ENCODE peak calls at places on chromosomes 13 and 19, in five cellular contexts. One of them, this sample, is unnamed.

GRCh38 chr13:104832265-104832664 is 1703.2 kb downstream of the EFNB2 start:
- DNase-seq in transverse colon: no peak
- DNase-seq in mammary epithelial cell: no peak
- DNase-seq in RWPE2: no peak
- DNase-seq in colonic mucosa: no peak
- DNase-seq in this sample: no peak

GRCh38 chr13:95569966-95570365 is 17.4 kb downstream of the CLDN10 start:
- DNase-seq in mammary epithelial cell: peak
- DNase-seq in transverse colon: no peak
- DNase-seq in colonic mucosa: no peak
- DNase-seq in RWPE2: no peak
- DNase-seq in this sample: no peak

GRCh38 chr19:21626091-21626490 is 120.7 kb downstream of the ZNF429 start:
- DNase-seq in mammary epithelial cell: no peak
- DNase-seq in colonic mucosa: no peak
- DNase-seq in transverse colon: no peak
- DNase-seq in RWPE2: no peak
- DNase-seq in this sample: no peak

GRCh38 chr19:8567522-8568172 is 9.6 kb downstream of the MYO1F start:
- DNase-seq in mammary epithelial cell: no peak
- DNase-seq in transverse colon: peak
- DNase-seq in colonic mucosa: peak
- DNase-seq in RWPE2: no peak
- DNase-seq in this sample: no peak

GRCh38 chr13:61410266-61410665 is 5.4 kb downstream of the PCDH20 start:
- DNase-seq in transverse colon: no peak
- DNase-seq in mammary epithelial cell: no peak
- DNase-seq in RWPE2: no peak
- DNase-seq in colonic mucosa: no peak
- DNase-seq in this sample: no peak

GRCh38 chr19:7916137-7916907 is 1.7 kb downstream of the TGFBR3L start:
- DNase-seq in RWPE2: no peak
- DNase-seq in colonic mucosa: no peak
- DNase-seq in mammary epithelial cell: no peak
- DNase-seq in transverse colon: peak
- DNase-seq in this sample: no peak

GRCh38 chr19:19719798-19720197 is 13.1 kb downstream of the ZNF14 start:
- DNase-seq in mammary epithelial cell: no peak
- DNase-seq in colonic mucosa: no peak
- DNase-seq in transverse colon: no peak
- DNase-seq in RWPE2: no peak
- DNase-seq in this sample: no peak

GRCh38 chr13:32045963-32046785 is 14.6 kb downstream of the FRY start:
- DNase-seq in colonic mucosa: peak
- DNase-seq in RWPE2: no peak
- DNase-seq in mammary epithelial cell: peak
- DNase-seq in transverse colon: no peak
- DNase-seq in this sample: no peak

GRCh38 chr13:29520671-29521070 is 74.8 kb downstream of the SLC7A1 start:
- DNase-seq in transverse colon: no peak
- DNase-seq in colonic mucosa: no peak
- DNase-seq in RWPE2: no peak
- DNase-seq in mammary epithelial cell: no peak
- DNase-seq in this sample: no peak

GRCh38 chr19:6078068-6078467 is 32.2 kb downstream of the RFX2 start:
- DNase-seq in colonic mucosa: no peak
- DNase-seq in transverse colon: no peak
- DNase-seq in RWPE2: no peak
- DNase-seq in mammary epithelial cell: no peak
- DNase-seq in this sample: no peak

GRCh38 chr13:97125810-97126738 is 96.1 kb upstream of the MBNL2 start:
- DNase-seq in colonic mucosa: no peak
- DNase-seq in mammary epithelial cell: peak
- DNase-seq in RWPE2: peak
- DNase-seq in transverse colon: no peak
- DNase-seq in this sample: no peak

GRCh38 chr13:94157705-94158218 is 321.7 kb downstream of the DCT start:
- DNase-seq in colonic mucosa: no peak
- DNase-seq in transverse colon: no peak
- DNase-seq in mammary epithelial cell: no peak
- DNase-seq in RWPE2: no peak
- DNase-seq in this sample: peak

GRCh38 chr19:4861147-4861546 is 6.3 kb downstream of the PLIN3 start:
- DNase-seq in transverse colon: peak
- DNase-seq in mammary epithelial cell: no peak
- DNase-seq in RWPE2: no peak
- DNase-seq in colonic mucosa: peak
- DNase-seq in this sample: peak

DNA sequence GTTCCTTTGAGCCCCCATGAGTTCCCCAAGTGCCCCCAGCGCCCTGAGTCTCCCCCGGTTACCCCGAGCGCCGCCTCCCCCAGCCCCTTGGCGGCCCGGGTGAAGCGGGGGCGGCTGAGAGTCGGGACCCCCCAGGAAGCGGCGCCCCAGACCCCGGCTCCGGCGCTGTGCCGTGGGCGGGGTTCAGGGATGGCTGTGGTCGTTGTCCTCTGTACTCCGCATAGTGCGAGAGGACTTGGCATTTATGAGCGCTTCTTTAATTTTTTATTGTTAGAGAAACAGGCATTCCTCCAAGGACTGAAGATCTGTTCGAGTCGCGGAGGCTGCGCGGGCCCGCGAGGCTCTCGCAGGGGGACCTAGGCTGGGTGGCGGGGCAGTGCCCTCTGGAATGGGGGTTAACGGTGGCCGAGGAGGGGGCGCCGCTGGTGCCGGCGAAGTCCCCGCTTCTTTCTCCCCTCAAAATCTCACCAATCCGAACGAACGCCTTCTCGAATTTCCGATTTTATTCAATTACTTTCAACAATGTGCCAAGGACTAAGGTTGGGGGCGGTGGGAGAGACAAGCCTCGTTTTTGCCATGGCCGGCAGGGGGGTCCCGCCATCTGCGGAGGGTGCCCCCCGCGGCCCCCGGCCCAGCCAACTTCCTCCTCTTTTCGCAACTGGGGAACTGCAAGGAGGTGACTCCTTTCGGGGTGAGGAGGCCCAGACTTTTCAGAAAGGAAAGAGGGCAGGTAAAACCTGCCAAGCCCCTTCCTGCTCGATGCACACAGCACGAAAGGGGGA is 595 bp upstream of the GJB2 start:
- DNase-seq in RWPE2: no peak
- DNase-seq in mammary epithelial cell: no peak
- DNase-seq in transverse colon: no peak
- DNase-seq in colonic mucosa: no peak
- DNase-seq in this sample: no peak
- TF ChIP-seq CTCF in RWPE2: no peak
- TF ChIP-seq CTCF in mammary epithelial cell: no peak
- TF ChIP-seq CTCF in transverse colon: no peak
- TF ChIP-seq CTCF in colonic mucosa: no peak
- TF ChIP-seq CTCF in this sample: no peak

DNA sequence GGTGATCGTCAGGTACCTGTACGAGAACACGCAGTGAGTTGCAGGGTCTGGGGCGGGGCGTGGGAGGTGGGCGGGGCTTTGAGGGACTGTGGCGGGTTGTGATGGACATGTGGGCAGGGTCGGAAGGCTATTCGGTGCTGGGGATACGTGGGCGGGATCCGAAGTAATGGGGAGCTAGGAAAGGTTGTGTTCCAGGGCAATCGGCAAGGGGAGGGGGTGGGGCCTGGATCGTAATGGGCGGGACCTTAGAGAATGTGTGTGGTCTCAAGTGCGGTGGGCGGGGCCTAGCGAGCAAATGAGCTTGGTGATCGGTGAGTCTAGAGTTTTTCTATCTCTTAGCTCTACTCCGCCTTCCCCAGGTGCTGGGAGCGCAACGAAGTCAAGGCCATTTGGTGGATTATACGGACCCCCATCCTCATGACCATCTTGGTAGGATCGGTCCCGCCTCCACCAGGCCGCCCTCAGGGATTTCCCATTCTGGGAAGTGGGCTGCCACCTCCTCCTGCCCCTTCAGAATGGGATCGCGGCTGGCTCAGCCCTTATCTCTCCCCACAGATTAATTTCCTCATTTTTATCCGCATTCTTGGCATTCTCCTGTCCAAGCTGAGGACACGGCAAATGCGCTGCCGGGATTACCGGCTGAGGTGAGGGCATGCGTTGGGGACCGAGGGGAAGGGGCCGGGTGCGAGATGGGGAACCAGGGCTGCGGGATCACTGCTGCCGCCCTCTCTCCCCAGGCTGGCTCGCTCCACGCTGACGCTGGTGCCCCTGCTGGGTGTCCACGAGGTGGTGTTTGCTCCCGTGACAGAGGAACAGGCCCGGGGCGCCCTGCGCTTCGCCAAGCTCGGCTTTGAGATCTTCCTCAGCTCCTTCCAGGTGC is 9.6 kb downstream of the GIPR start:
- DNase-seq in RWPE2: peak
- DNase-seq in mammary epithelial cell: peak
- DNase-seq in colonic mucosa: peak
- DNase-seq in transverse colon: peak
- DNase-seq in this sample: no peak
- H3K4me3 ChIP-seq in RWPE2: peak
- H3K4me3 ChIP-seq in mammary epithelial cell: peak
- H3K4me3 ChIP-seq in colonic mucosa: peak
- H3K4me3 ChIP-seq in transverse colon: peak
- H3K4me3 ChIP-seq in this sample: no peak

DNA sequence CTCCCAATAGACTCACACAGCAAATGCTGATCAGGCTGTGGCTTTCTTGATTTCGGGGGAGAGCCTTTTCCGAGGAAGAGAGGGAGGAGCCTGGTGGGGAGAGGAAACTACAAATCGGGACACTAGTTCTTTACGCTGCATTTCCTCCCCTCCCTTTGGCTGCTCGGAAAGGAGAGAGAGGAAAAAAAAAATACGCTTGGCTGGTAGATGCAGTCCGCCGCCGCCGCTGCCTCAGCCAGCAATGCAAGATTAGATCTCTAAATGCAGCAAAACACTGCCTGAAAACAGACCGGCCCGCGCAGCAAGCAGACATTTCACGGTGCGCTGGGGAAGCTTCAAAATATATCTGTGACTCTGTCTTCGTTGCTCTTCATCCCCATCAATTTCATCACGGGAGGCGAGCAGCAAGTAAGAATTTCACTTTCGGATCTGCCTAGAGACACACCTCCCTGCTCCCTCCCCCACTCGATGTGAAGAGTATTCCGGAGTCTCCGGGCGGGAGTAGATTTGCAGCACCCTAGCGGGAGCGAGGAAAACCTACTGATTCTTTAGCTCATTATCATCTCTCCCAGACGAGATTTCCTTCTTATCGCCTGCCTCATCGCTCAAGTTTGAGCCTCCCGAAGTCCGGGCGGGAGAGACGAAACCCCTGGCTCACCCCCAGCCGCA is at the start of gene PCDH17:
- DNase-seq in colonic mucosa: no peak
- DNase-seq in RWPE2: no peak
- DNase-seq in transverse colon: peak
- DNase-seq in mammary epithelial cell: no peak
- DNase-seq in this sample: no peak
- TF ChIP-seq CTCF in colonic mucosa: no peak
- TF ChIP-seq CTCF in RWPE2: no peak
- TF ChIP-seq CTCF in transverse colon: no peak
- TF ChIP-seq CTCF in mammary epithelial cell: no peak
- TF ChIP-seq CTCF in this sample: no peak

DNA sequence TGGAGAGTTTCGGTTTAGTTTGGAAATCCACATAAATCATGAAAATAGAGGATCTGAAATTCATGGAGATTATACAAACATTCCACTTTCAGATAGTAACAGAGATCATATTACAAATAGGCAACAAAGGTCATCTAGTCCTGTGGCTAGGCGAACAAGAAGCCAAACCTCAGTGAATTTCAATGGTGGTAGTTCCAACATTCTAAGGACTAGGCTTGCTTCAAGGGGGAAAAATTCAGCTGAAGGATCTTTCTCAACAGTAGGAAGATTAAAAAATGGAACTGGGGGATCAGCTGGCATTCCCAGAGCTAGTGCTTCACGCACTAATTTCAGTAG is 47.0 kb downstream of the FOXO1 start:
- DNase-seq in RWPE2: no peak
- DNase-seq in mammary epithelial cell: no peak
- DNase-seq in colonic mucosa: no peak
- DNase-seq in transverse colon: no peak
- DNase-seq in this sample: no peak
- H3K4me3 ChIP-seq in RWPE2: no peak
- H3K4me3 ChIP-seq in mammary epithelial cell: no peak
- H3K4me3 ChIP-seq in colonic mucosa: no peak
- H3K4me3 ChIP-seq in transverse colon: no peak
- H3K4me3 ChIP-seq in this sample: no peak

GRCh38 chr13:49792550-49793324 is at the start of gene KPNA3:
- DNase-seq in colonic mucosa: peak
- DNase-seq in transverse colon: peak
- DNase-seq in mammary epithelial cell: peak
- DNase-seq in RWPE2: peak
- DNase-seq in this sample: peak
- TF ChIP-seq CTCF in colonic mucosa: no peak
- TF ChIP-seq CTCF in transverse colon: peak
- TF ChIP-seq CTCF in mammary epithelial cell: no peak
- TF ChIP-seq CTCF in RWPE2: peak
- TF ChIP-seq CTCF in this sample: peak

GRCh38 chr19:39139305-39140194 is 14.0 kb downstream of the PAK4 start:
- DNase-seq in colonic mucosa: no peak
- DNase-seq in RWPE2: no peak
- DNase-seq in transverse colon: no peak
- DNase-seq in mammary epithelial cell: no peak
- DNase-seq in this sample: no peak
- H3K4me3 ChIP-seq in colonic mucosa: no peak
- H3K4me3 ChIP-seq in RWPE2: no peak
- H3K4me3 ChIP-seq in transverse colon: no peak
- H3K4me3 ChIP-seq in mammary epithelial cell: no peak
- H3K4me3 ChIP-seq in this sample: no peak

DNA sequence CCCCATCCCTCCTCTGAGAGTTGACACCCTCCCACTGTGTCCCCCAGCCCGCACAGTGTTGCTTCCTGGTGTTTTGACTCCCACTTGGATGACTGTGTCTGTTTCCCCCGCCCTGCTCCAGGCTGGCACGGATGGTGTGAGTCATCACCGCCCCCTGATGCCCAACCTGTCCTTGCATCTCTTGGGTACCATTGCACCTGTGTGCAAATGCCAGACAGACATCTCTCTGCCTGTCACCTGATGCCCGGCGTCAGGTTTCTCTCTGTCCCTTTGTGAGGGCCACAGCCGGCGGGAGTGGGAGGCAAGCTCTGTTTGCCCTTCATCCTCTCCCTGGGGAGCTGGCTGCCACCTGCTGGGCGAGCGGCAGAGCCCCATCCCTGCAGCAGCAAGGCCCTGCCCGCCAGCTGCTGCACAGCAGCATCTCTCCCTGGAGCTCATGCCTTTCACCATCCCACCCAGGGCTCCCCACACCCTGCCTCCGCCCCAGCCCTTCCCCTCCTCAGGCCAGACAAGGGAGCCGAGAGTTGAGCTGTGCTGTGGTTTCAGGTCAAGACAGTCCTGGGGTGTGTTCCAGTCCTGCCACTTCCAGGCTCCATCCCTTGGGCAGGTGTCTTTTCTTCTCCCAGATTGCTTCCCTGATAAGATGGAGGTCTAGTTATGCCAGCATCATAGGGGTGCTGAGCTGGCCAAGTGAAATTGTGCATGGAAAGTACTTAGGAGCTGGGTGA is 29.7 kb downstream of the NKPD1 start:
- DNase-seq in mammary epithelial cell: peak
- DNase-seq in transverse colon: no peak
- DNase-seq in colonic mucosa: no peak
- DNase-seq in RWPE2: peak
- DNase-seq in this sample: no peak
- TF ChIP-seq CTCF in mammary epithelial cell: peak
- TF ChIP-seq CTCF in transverse colon: no peak
- TF ChIP-seq CTCF in colonic mucosa: no peak
- TF ChIP-seq CTCF in RWPE2: peak
- TF ChIP-seq CTCF in this sample: peak

GRCh38 chr19:46413262-46414031 is at the start of gene CCDC8:
- DNase-seq in RWPE2: peak
- DNase-seq in colonic mucosa: peak
- DNase-seq in mammary epithelial cell: peak
- DNase-seq in transverse colon: peak
- DNase-seq in this sample: no peak
- H3K4me3 ChIP-seq in RWPE2: peak
- H3K4me3 ChIP-seq in colonic mucosa: peak
- H3K4me3 ChIP-seq in mammary epithelial cell: peak
- H3K4me3 ChIP-seq in transverse colon: peak
- H3K4me3 ChIP-seq in this sample: no peak